ENCODE peak calls at places on chromosomes 12 and 14, in nine cellular contexts. L is D341Med; W is naive thymus-derived CD8-positive, alpha-beta T cell; R is cardiac muscle cell; K is coronary artery; N is sciatic nerve; F is hippocampal formation; O is activated CD4-positive, alpha-beta T cell treated with anti-CD3 and anti-CD28 coated beads, Interleukin-2, amount 50 U/mL, for 4 hours; Z is RCC 7860. Y is an unnamed sample.

GRCh38 chr12:727321-727720 is 25.1 kb upstream of the WNK1 start:
- DNase-seq in O (no peak), Z (peak), R (no peak), K (no peak), L (no peak), W (no peak), N (no peak), F (no peak), Y (no peak)

GRCh38 chr14:73462078-73462715 is 3.9 kb upstream of the NUMB start:
- DNase-seq in O (no peak), K (no peak), R (peak), Z (no peak), N (no peak), W (no peak), F (peak), L (peak), Y (no peak)

GRCh38 chr14:36254020-36254614 is 66.3 kb downstream of the MBIP start:
- DNase-seq in R (peak), Z (peak), K (no peak), O (no peak), W (no peak), L (no peak), F (no peak), N (no peak), Y (no peak)

GRCh38 chr12:106084048-106084671 is 54.6 kb downstream of the NUAK1 start:
- DNase-seq in R (peak), O (no peak), L (no peak), W (no peak), F (no peak), Z (peak), K (no peak), N (no peak), Y (no peak)

GRCh38 chr14:100076630-100077029 is 11.4 kb downstream of the EVL start:
- DNase-seq in R (peak), W (no peak), K (no peak), O (no peak), N (peak), L (no peak), F (no peak), Z (no peak), Y (no peak)

GRCh38 chr12:92056290-92056689 is 89.4 kb downstream of the BTG1 start:
- DNase-seq in W (no peak), O (no peak), N (no peak), K (no peak), R (no peak), Z (no peak), F (no peak), L (no peak), Y (no peak)

GRCh38 chr12:15664491-15664890 is 124.7 kb downstream of the EPS8 start:
- DNase-seq in N (no peak), R (peak), O (no peak), F (no peak), K (no peak), Z (peak), L (no peak), W (no peak), Y (no peak)

GRCh38 chr14:61215222-61216010 is 65.7 kb downstream of the TMEM30B start:
- DNase-seq in F (no peak), K (no peak), N (no peak), L (no peak), R (peak), O (no peak), Z (no peak), W (no peak), Y (no peak)

GRCh38 chr12:64992641-64993040 is 128.5 kb downstream of the WIF1 start:
- DNase-seq in F (no peak), O (no peak), K (no peak), Z (no peak), N (no peak), L (no peak), R (no peak), W (no peak), Y (no peak)